ENCODE peak calls at places on chromosomes 7 and 10, in five cellular contexts. V, L, N, P and I are unnamed samples.

GRCh38 chr7:102050864-102051460 is 233.5 kb downstream of the CUX1 start:
- DNase-seq in L (no peak), N (no peak), V (no peak), P (no peak), I (no peak)

GRCh38 chr10:114491933-114492332 is 87.6 kb upstream of the AFAP1L2 start:
- DNase-seq in L (no peak), P (no peak), V (no peak), N (no peak), I (no peak)

GRCh38 chr10:63064706-63065105 is 68.4 kb upstream of the NRBF2 start:
- DNase-seq in L (no peak), N (no peak), P (no peak), V (no peak), I (no peak)

GRCh38 chr7:17301491-17302101 is 3.1 kb downstream of the AHR start:
- DNase-seq in N (no peak), V (no peak), P (no peak), L (no peak), I (no peak)

GRCh38 chr10:30784896-30785605 is 155.5 kb upstream of the LYZL2 start:
- DNase-seq in N (no peak), L (peak; percentile 91), P (no peak), V (peak; percentile 85), I (no peak)

GRCh38 chr10:124112891-124113580 is 19.6 kb upstream of the CHST15 start:
- DNase-seq in L (no peak), N (no peak), V (no peak), P (no peak), I (no peak)

GRCh38 chr7:144588535-144588934 is 185.0 kb upstream of the NOBOX start:
- DNase-seq in P (no peak), V (no peak), L (no peak), N (no peak), I (no peak)

GRCh38 chr7:130559184-130559583 is 67.3 kb downstream of the MEST start:
- DNase-seq in V (no peak), N (no peak), P (no peak), L (no peak), I (no peak)

GRCh38 chr10:124470544-124471449 is 9.2 kb downstream of the LHPP start:
- DNase-seq in N (peak; percentile 98), L (no peak), P (no peak), V (no peak), I (no peak)

GRCh38 chr7:26534649-26535482 is 243.2 kb downstream of the SNX10 start:
- DNase-seq in N (no peak), L (no peak), V (no peak), P (no peak), I (no peak)

GRCh38 chr7:77338260-77338659 is 77.9 kb downstream of the GSAP start:
- DNase-seq in L (no peak), P (no peak), V (no peak), N (no peak), I (no peak)
- TF ChIP-seq TAF1 in L (no peak), P (no peak), V (no peak), N (no peak), I (no peak)

GRCh38 chr10:8037941-8038894 is 16.3 kb upstream of the GATA3 start:
- DNase-seq in P (no peak), N (no peak), V (no peak), L (no peak), I (no peak)
- TF ChIP-seq TAF1 in P (no peak), N (no peak), V (no peak), L (no peak), I (no peak)

DNA sequence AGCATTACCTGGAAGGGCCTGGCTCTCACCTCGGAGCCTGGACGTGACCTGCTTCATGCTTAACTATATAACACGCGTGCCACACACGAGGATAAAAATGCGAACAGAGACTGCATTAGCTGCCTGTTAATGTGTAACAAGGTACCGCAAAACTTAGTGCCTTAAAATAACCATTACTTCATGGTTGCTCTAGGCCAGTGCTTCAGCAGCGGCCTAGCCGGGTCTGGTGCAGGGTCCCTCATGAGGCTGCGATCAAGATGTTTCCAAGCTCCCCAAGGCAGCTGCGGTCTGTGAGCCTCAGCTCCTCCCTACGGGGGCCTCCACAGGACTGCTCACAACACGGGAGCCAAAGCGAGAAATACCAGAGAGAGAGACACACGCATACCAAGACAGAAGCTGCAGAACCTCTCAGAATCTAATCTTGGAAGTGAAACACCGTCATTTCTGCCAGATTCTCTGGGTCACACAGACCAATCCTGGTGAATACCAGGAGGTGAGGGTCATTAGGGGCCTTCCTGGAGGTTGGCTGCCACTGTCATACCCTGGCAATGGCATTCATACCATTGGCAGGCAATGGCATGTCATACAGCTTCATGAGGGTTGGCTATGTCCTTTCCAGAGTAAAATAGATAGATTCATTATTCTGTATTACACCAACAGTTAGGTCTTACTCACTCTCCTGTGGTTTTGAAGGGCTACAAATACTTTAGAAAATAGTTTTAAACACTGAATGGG is 94.5 kb downstream of the HIPK2 start:
- DNase-seq in V (no peak), N (no peak), L (no peak), P (no peak), I (no peak)
- TF ChIP-seq TAF1 in V (no peak), N (no peak), L (no peak), P (no peak), I (no peak)

GRCh38 chr7:5294169-5294987 is 11.6 kb downstream of the SLC29A4 start:
- DNase-seq in L (no peak), P (no peak), V (no peak), N (peak; percentile 24), I (no peak)
- TF ChIP-seq TAF1 in L (no peak), P (no peak), V (no peak), N (no peak), I (no peak)

GRCh38 chr10:85861513-85862197 is 504.9 kb downstream of the GRID1 start:
- DNase-seq in P (no peak), L (no peak), N (no peak), V (no peak), I (no peak)
- TF ChIP-seq TAF1 in P (no peak), L (no peak), N (no peak), V (no peak), I (no peak)